ENCODE peak calls at places on chromosomes 12 and 14, in nine cellular contexts. T, D, J, Z, G, H, E, Y and N are unnamed samples.

GRCh38 chr12:81758421-81759214 is 532 bp downstream of the PPFIA2 start:
- DNase-seq in T (peak), D (peak), J (no peak), Z (peak), G (no peak), H (peak), E (peak), Y (peak), N (peak)

GRCh38 chr12:61043838-61044237 is 1216.4 kb upstream of the USP15 start:
- DNase-seq in T (no peak), D (no peak), J (no peak), Z (no peak), G (no peak), H (no peak), E (no peak), Y (no peak), N (no peak)

GRCh38 chr14:74618078-74618952 is 6.3 kb upstream of the LTBP2 start:
- DNase-seq in T (no peak), D (no peak), J (peak), Z (peak), G (no peak), H (no peak), E (peak), Y (no peak), N (no peak)

GRCh38 chr12:123966596-123966995 is 6.0 kb downstream of the CCDC92 start:
- DNase-seq in T (no peak), D (no peak), J (no peak), Z (peak), G (no peak), H (no peak), E (peak), Y (no peak), N (peak)

GRCh38 chr12:109435428-109436180 is 41.5 kb downstream of the KCTD10 start:
- DNase-seq in T (no peak), D (no peak), J (no peak), Z (no peak), G (peak), H (no peak), E (no peak), Y (no peak), N (no peak)

GRCh38 chr14:36394593-36394992 is 74.2 kb upstream of the MBIP start:
- DNase-seq in T (no peak), D (no peak), J (no peak), Z (no peak), G (peak), H (no peak), E (no peak), Y (no peak), N (no peak)

GRCh38 chr12:71456316-71456715 is 16.7 kb downstream of the LGR5 start:
- DNase-seq in T (peak), D (no peak), J (peak), Z (no peak), G (no peak), H (no peak), E (no peak), Y (no peak), N (no peak)

GRCh38 chr12:111099186-111099585 is 178.8 kb upstream of the MYL2 start:
- DNase-seq in T (no peak), D (no peak), J (no peak), Z (no peak), G (no peak), H (no peak), E (no peak), Y (no peak), N (no peak)

GRCh38 chr12:69886715-69887114 is 61.7 kb downstream of the MYRFL start:
- DNase-seq in T (no peak), D (no peak), J (no peak), Z (no peak), G (peak), H (no peak), E (no peak), Y (no peak), N (no peak)

GRCh38 chr12:34022079-34022830 is at the start of gene ALG10:
- DNase-seq in T (peak), D (peak), J (peak), Z (peak), G (peak), H (peak), E (peak), Y (peak), N (peak)

GRCh38 chr12:32005496-32006125 is 46.4 kb downstream of the RESF1 start:
- DNase-seq in T (no peak), D (no peak), J (no peak), Z (no peak), G (peak), H (no peak), E (no peak), Y (no peak), N (no peak)